ENCODE peak calls at places on chromosomes 2 and 18, in eight cellular contexts. One of them, this sample, is unnamed.

GRCh38 chr2:161414385-161415040 is 1.6 kb upstream of the TBR1 start:
- DNase-seq in transverse colon: peak; percentile 22
- DNase-seq in stomach: no peak
- DNase-seq in suprapubic skin: no peak
- DNase-seq in ovary: no peak
- DNase-seq in A549: peak; percentile 29
- DNase-seq in sigmoid colon: no peak
- DNase-seq in K562: peak; percentile 60
- DNase-seq in this sample: no peak

GRCh38 chr2:110883401-110883800 is 151.0 kb downstream of the ACOXL start:
- DNase-seq in transverse colon: no peak
- DNase-seq in stomach: no peak
- DNase-seq in suprapubic skin: no peak
- DNase-seq in ovary: no peak
- DNase-seq in A549: no peak
- DNase-seq in sigmoid colon: no peak
- DNase-seq in K562: no peak
- DNase-seq in this sample: no peak

GRCh38 chr2:26169681-26170414 is 3.0 kb upstream of the GAREM2 start:
- DNase-seq in transverse colon: no peak
- DNase-seq in stomach: no peak
- DNase-seq in suprapubic skin: no peak
- DNase-seq in ovary: no peak
- DNase-seq in A549: no peak
- DNase-seq in sigmoid colon: peak; percentile 22
- DNase-seq in K562: no peak
- DNase-seq in this sample: no peak

GRCh38 chr2:227411320-227411989 is 23.7 kb upstream of the SCYGR1 start:
- DNase-seq in transverse colon: no peak
- DNase-seq in stomach: no peak
- DNase-seq in suprapubic skin: no peak
- DNase-seq in ovary: no peak
- DNase-seq in A549: no peak
- DNase-seq in sigmoid colon: no peak
- DNase-seq in K562: no peak
- DNase-seq in this sample: no peak

GRCh38 chr2:75047189-75047812 is 88.9 kb downstream of the POLE4 start:
- DNase-seq in transverse colon: no peak
- DNase-seq in stomach: no peak
- DNase-seq in suprapubic skin: no peak
- DNase-seq in ovary: no peak
- DNase-seq in A549: peak; percentile 12
- DNase-seq in sigmoid colon: no peak
- DNase-seq in K562: no peak
- DNase-seq in this sample: no peak

GRCh38 chr2:69798466-69798908 is 31.0 kb upstream of the GMCL1 start:
- DNase-seq in transverse colon: peak; percentile 14
- DNase-seq in stomach: peak; percentile 33
- DNase-seq in suprapubic skin: peak; percentile 66
- DNase-seq in ovary: peak; percentile 29
- DNase-seq in A549: no peak
- DNase-seq in sigmoid colon: peak; percentile 68
- DNase-seq in K562: no peak
- DNase-seq in this sample: no peak

GRCh38 chr2:203584784-203585183 is 49.7 kb upstream of the RAPH1 start:
- DNase-seq in transverse colon: no peak
- DNase-seq in stomach: no peak
- DNase-seq in suprapubic skin: no peak
- DNase-seq in ovary: no peak
- DNase-seq in A549: no peak
- DNase-seq in sigmoid colon: no peak
- DNase-seq in K562: no peak
- DNase-seq in this sample: no peak

GRCh38 chr2:204109681-204110080 is 173.1 kb downstream of the ICOS start:
- DNase-seq in transverse colon: no peak
- DNase-seq in stomach: no peak
- DNase-seq in suprapubic skin: no peak
- DNase-seq in ovary: no peak
- DNase-seq in A549: no peak
- DNase-seq in sigmoid colon: no peak
- DNase-seq in K562: no peak
- DNase-seq in this sample: no peak

GRCh38 chr18:4403836-4404235 is 51.3 kb downstream of the DLGAP1 start:
- DNase-seq in transverse colon: no peak
- DNase-seq in stomach: no peak
- DNase-seq in suprapubic skin: no peak
- DNase-seq in ovary: no peak
- DNase-seq in A549: no peak
- DNase-seq in sigmoid colon: no peak
- DNase-seq in K562: no peak
- DNase-seq in this sample: no peak

GRCh38 chr2:241102239-241102803 is at the start of gene MTERF4:
- DNase-seq in transverse colon: peak; percentile 92
- DNase-seq in stomach: peak; percentile 92
- DNase-seq in suprapubic skin: peak; percentile 90
- DNase-seq in ovary: peak; percentile 84
- DNase-seq in A549: peak; percentile 77
- DNase-seq in sigmoid colon: peak; percentile 93
- DNase-seq in K562: peak; percentile 87
- DNase-seq in this sample: peak; percentile 72

GRCh38 chr2:228999326-228999725 is 271.8 kb downstream of the PID1 start:
- DNase-seq in transverse colon: no peak
- DNase-seq in stomach: no peak
- DNase-seq in suprapubic skin: no peak
- DNase-seq in ovary: no peak
- DNase-seq in A549: no peak
- DNase-seq in sigmoid colon: no peak
- DNase-seq in K562: no peak
- DNase-seq in this sample: no peak

GRCh38 chr18:32582455-32582854 is 111.8 kb upstream of the GAREM1 start:
- DNase-seq in transverse colon: no peak
- DNase-seq in stomach: no peak
- DNase-seq in suprapubic skin: no peak
- DNase-seq in ovary: no peak
- DNase-seq in A549: no peak
- DNase-seq in sigmoid colon: no peak
- DNase-seq in K562: no peak
- DNase-seq in this sample: no peak

GRCh38 chr2:171272039-171272438 is 111.3 kb upstream of the TLK1 start:
- DNase-seq in transverse colon: no peak
- DNase-seq in stomach: peak; percentile 43
- DNase-seq in suprapubic skin: no peak
- DNase-seq in ovary: peak; percentile 19
- DNase-seq in A549: peak; percentile 63
- DNase-seq in sigmoid colon: no peak
- DNase-seq in K562: peak; percentile 11
- DNase-seq in this sample: no peak

GRCh38 chr2:219126555-219126954 is 34.1 kb downstream of the NHEJ1 start:
- DNase-seq in transverse colon: peak; percentile 48
- DNase-seq in stomach: peak; percentile 64
- DNase-seq in suprapubic skin: no peak
- DNase-seq in ovary: no peak
- DNase-seq in A549: peak; percentile 6
- DNase-seq in sigmoid colon: no peak
- DNase-seq in K562: no peak
- DNase-seq in this sample: no peak

GRCh38 chr2:177733322-177733855 is 339.2 kb downstream of the PDE11A start:
- DNase-seq in transverse colon: no peak
- DNase-seq in stomach: no peak
- DNase-seq in suprapubic skin: no peak
- DNase-seq in ovary: no peak
- DNase-seq in A549: no peak
- DNase-seq in sigmoid colon: no peak
- DNase-seq in K562: no peak
- DNase-seq in this sample: no peak

GRCh38 chr2:85775406-85776381 is 21.9 kb downstream of the ATOH8 start:
- DNase-seq in transverse colon: no peak
- DNase-seq in stomach: no peak
- DNase-seq in suprapubic skin: no peak
- DNase-seq in ovary: no peak
- DNase-seq in A549: no peak
- DNase-seq in sigmoid colon: no peak
- DNase-seq in K562: no peak
- DNase-seq in this sample: no peak

GRCh38 chr2:154698789-154699559 is 479 bp downstream of the KCNJ3 start:
- DNase-seq in transverse colon: no peak
- DNase-seq in stomach: no peak
- DNase-seq in suprapubic skin: no peak
- DNase-seq in ovary: no peak
- DNase-seq in A549: no peak
- DNase-seq in sigmoid colon: peak; percentile 63
- DNase-seq in K562: no peak
- DNase-seq in this sample: no peak
- TF ChIP-seq EP300 in transverse colon: no peak
- TF ChIP-seq EP300 in stomach: no peak
- TF ChIP-seq EP300 in suprapubic skin: no peak
- TF ChIP-seq EP300 in ovary: no peak
- TF ChIP-seq EP300 in A549: no peak
- TF ChIP-seq EP300 in sigmoid colon: no peak
- TF ChIP-seq EP300 in K562: no peak
- TF ChIP-seq EP300 in this sample: no peak

GRCh38 chr2:27737676-27738348 is 33.7 kb upstream of the MRPL33 start:
- DNase-seq in transverse colon: no peak
- DNase-seq in stomach: peak; percentile 53
- DNase-seq in suprapubic skin: no peak
- DNase-seq in ovary: no peak
- DNase-seq in A549: no peak
- DNase-seq in sigmoid colon: no peak
- DNase-seq in K562: no peak
- DNase-seq in this sample: no peak
- TF ChIP-seq POLR2A in transverse colon: no peak
- TF ChIP-seq POLR2A in stomach: no peak
- TF ChIP-seq POLR2A in suprapubic skin: no peak
- TF ChIP-seq POLR2A in ovary: no peak
- TF ChIP-seq POLR2A in A549: no peak
- TF ChIP-seq POLR2A in sigmoid colon: no peak
- TF ChIP-seq POLR2A in K562: no peak
- TF ChIP-seq POLR2A in this sample: no peak

GRCh38 chr2:174003635-174004310 is 38.6 kb upstream of the SP3 start:
- DNase-seq in transverse colon: no peak
- DNase-seq in stomach: peak; percentile 72
- DNase-seq in suprapubic skin: no peak
- DNase-seq in ovary: no peak
- DNase-seq in A549: no peak
- DNase-seq in sigmoid colon: no peak
- DNase-seq in K562: peak; percentile 27
- DNase-seq in this sample: no peak
- TF ChIP-seq CTCF in transverse colon: peak; percentile 6
- TF ChIP-seq CTCF in stomach: peak; percentile 15
- TF ChIP-seq CTCF in suprapubic skin: no peak
- TF ChIP-seq CTCF in ovary: no peak
- TF ChIP-seq CTCF in A549: no peak
- TF ChIP-seq CTCF in sigmoid colon: no peak
- TF ChIP-seq CTCF in K562: peak; percentile 36
- TF ChIP-seq CTCF in this sample: no peak

GRCh38 chr2:122908134-122908533 is 1117.0 kb upstream of the CNTNAP5 start:
- DNase-seq in transverse colon: no peak
- DNase-seq in stomach: no peak
- DNase-seq in suprapubic skin: no peak
- DNase-seq in ovary: no peak
- DNase-seq in A549: no peak
- DNase-seq in sigmoid colon: no peak
- DNase-seq in K562: no peak
- DNase-seq in this sample: no peak
- TF ChIP-seq EP300 in transverse colon: no peak
- TF ChIP-seq EP300 in stomach: no peak
- TF ChIP-seq EP300 in suprapubic skin: no peak
- TF ChIP-seq EP300 in ovary: no peak
- TF ChIP-seq EP300 in A549: no peak
- TF ChIP-seq EP300 in sigmoid colon: no peak
- TF ChIP-seq EP300 in K562: no peak
- TF ChIP-seq EP300 in this sample: no peak